ENCODE peak calls at places on chromosome 11, in nine cellular contexts. One of them, this sample, is unnamed.

GRCh38 chr11:108534274-108534882 is 36.2 kb upstream of the POGLUT3 start:
- DNase-seq in T-helper 2 cell: no peak
- DNase-seq in stomach: no peak
- DNase-seq in colonic mucosa: no peak
- DNase-seq in anterior cingulate cortex: no peak
- DNase-seq in T-cell: no peak
- DNase-seq in astrocyte of the spinal cord: no peak
- DNase-seq in hypothalamus: no peak
- DNase-seq in EL: no peak
- DNase-seq in this sample: no peak

GRCh38 chr11:19474954-19475811 is 234.4 kb upstream of the E2F8 start:
- DNase-seq in T-helper 2 cell: no peak
- DNase-seq in stomach: no peak
- DNase-seq in colonic mucosa: no peak
- DNase-seq in anterior cingulate cortex: peak; percentile 45
- DNase-seq in T-cell: no peak
- DNase-seq in astrocyte of the spinal cord: no peak
- DNase-seq in hypothalamus: peak; percentile 33
- DNase-seq in EL: no peak
- DNase-seq in this sample: no peak

GRCh38 chr11:40132881-40133280 is 1326.6 kb downstream of the LRRC4C start:
- DNase-seq in T-helper 2 cell: no peak
- DNase-seq in stomach: no peak
- DNase-seq in colonic mucosa: no peak
- DNase-seq in anterior cingulate cortex: no peak
- DNase-seq in T-cell: no peak
- DNase-seq in astrocyte of the spinal cord: peak; percentile 17
- DNase-seq in hypothalamus: no peak
- DNase-seq in EL: no peak
- DNase-seq in this sample: no peak

GRCh38 chr11:122791836-122792235 is 46.5 kb upstream of the CRTAM start:
- DNase-seq in T-helper 2 cell: no peak
- DNase-seq in stomach: no peak
- DNase-seq in colonic mucosa: no peak
- DNase-seq in anterior cingulate cortex: peak; percentile 8
- DNase-seq in T-cell: no peak
- DNase-seq in astrocyte of the spinal cord: peak; percentile 75
- DNase-seq in hypothalamus: no peak
- DNase-seq in EL: peak; percentile 75
- DNase-seq in this sample: no peak

GRCh38 chr11:63427971-63428508 is 58.5 kb downstream of the SLC22A9 start:
- DNase-seq in T-helper 2 cell: no peak
- DNase-seq in stomach: no peak
- DNase-seq in colonic mucosa: peak; percentile 19
- DNase-seq in anterior cingulate cortex: no peak
- DNase-seq in T-cell: no peak
- DNase-seq in astrocyte of the spinal cord: no peak
- DNase-seq in hypothalamus: no peak
- DNase-seq in EL: no peak
- DNase-seq in this sample: no peak

GRCh38 chr11:23502821-23503220 is 642.5 kb upstream of the CCDC179 start:
- DNase-seq in T-helper 2 cell: no peak
- DNase-seq in stomach: no peak
- DNase-seq in colonic mucosa: no peak
- DNase-seq in anterior cingulate cortex: no peak
- DNase-seq in T-cell: no peak
- DNase-seq in astrocyte of the spinal cord: peak; percentile 14
- DNase-seq in hypothalamus: no peak
- DNase-seq in EL: peak; percentile 21
- DNase-seq in this sample: no peak

GRCh38 chr11:77174559-77174958 is 46.5 kb downstream of the MYO7A start:
- DNase-seq in T-helper 2 cell: no peak
- DNase-seq in stomach: no peak
- DNase-seq in colonic mucosa: no peak
- DNase-seq in anterior cingulate cortex: no peak
- DNase-seq in T-cell: no peak
- DNase-seq in astrocyte of the spinal cord: no peak
- DNase-seq in hypothalamus: no peak
- DNase-seq in EL: no peak
- DNase-seq in this sample: peak; percentile 54

GRCh38 chr11:80724366-80724765 is 1283.5 kb upstream of the TENM4 start:
- DNase-seq in T-helper 2 cell: no peak
- DNase-seq in stomach: no peak
- DNase-seq in colonic mucosa: no peak
- DNase-seq in anterior cingulate cortex: no peak
- DNase-seq in T-cell: no peak
- DNase-seq in astrocyte of the spinal cord: no peak
- DNase-seq in hypothalamus: no peak
- DNase-seq in EL: no peak
- DNase-seq in this sample: no peak

GRCh38 chr11:57679396-57679795 is 11.5 kb downstream of the ZDHHC5 start:
- DNase-seq in T-helper 2 cell: no peak
- DNase-seq in stomach: no peak
- DNase-seq in colonic mucosa: no peak
- DNase-seq in anterior cingulate cortex: no peak
- DNase-seq in T-cell: no peak
- DNase-seq in astrocyte of the spinal cord: no peak
- DNase-seq in hypothalamus: no peak
- DNase-seq in EL: no peak
- DNase-seq in this sample: no peak

GRCh38 chr11:130839950-130840666 is 76.2 kb downstream of the SNX19 start:
- DNase-seq in T-helper 2 cell: no peak
- DNase-seq in stomach: no peak
- DNase-seq in colonic mucosa: no peak
- DNase-seq in anterior cingulate cortex: no peak
- DNase-seq in T-cell: no peak
- DNase-seq in astrocyte of the spinal cord: peak; percentile 61
- DNase-seq in hypothalamus: no peak
- DNase-seq in EL: no peak
- DNase-seq in this sample: no peak

GRCh38 chr11:121367434-121367833 is 74.9 kb downstream of the SC5D start:
- DNase-seq in T-helper 2 cell: no peak
- DNase-seq in stomach: no peak
- DNase-seq in colonic mucosa: no peak
- DNase-seq in anterior cingulate cortex: no peak
- DNase-seq in T-cell: no peak
- DNase-seq in astrocyte of the spinal cord: peak; percentile 56
- DNase-seq in hypothalamus: no peak
- DNase-seq in EL: peak; percentile 6
- DNase-seq in this sample: no peak

GRCh38 chr11:79045811-79046304 is 395.0 kb downstream of the TENM4 start:
- DNase-seq in T-helper 2 cell: no peak
- DNase-seq in stomach: no peak
- DNase-seq in colonic mucosa: no peak
- DNase-seq in anterior cingulate cortex: no peak
- DNase-seq in T-cell: no peak
- DNase-seq in astrocyte of the spinal cord: peak; percentile 43
- DNase-seq in hypothalamus: no peak
- DNase-seq in EL: no peak
- DNase-seq in this sample: no peak